ENCODE peak calls at places on chromosomes 11 and 22, in ten cellular contexts. X is heart right ventricle; C is foreskin fibroblast; S is CD8-positive, alpha-beta T cell; D is cardiac fibroblast; K is fibroblast of pulmonary artery; M is left ventricle myocardium inferior; H is fibroblast of lung; I is coronary artery; Z is body of pancreas. T is an unnamed sample.

GRCh38 chr22:33104192-33104591 is 46.0 kb upstream of the SYN3 start:
- DNase-seq in X (no peak), C (no peak), S (no peak), D (no peak), K (no peak), M (no peak), H (no peak), I (no peak), Z (no peak), T (no peak)

GRCh38 chr11:13210424-13210823 is 67.2 kb upstream of the BMAL1 start:
- DNase-seq in X (peak; percentile 55), C (peak; percentile 88), S (peak; percentile 26), D (peak; percentile 90), K (peak; percentile 90), M (peak; percentile 42), H (peak; percentile 86), I (no peak), Z (peak; percentile 80), T (no peak)

GRCh38 chr11:111378773-111379499 is at the start of gene POU2AF1:
- DNase-seq in X (no peak), C (peak; percentile 67), S (peak; percentile 57), D (peak; percentile 8), K (peak; percentile 6), M (peak; percentile 18), H (no peak), I (no peak), Z (no peak), T (no peak)

GRCh38 chr11:114058871-114059277 is 637 bp upstream of the ZBTB16 start:
- DNase-seq in X (no peak), C (peak; percentile 54), S (no peak), D (no peak), K (no peak), M (peak; percentile 54), H (no peak), I (no peak), Z (no peak), T (no peak)

GRCh38 chr11:113022267-113022666 is 61.0 kb downstream of the NCAM1 start:
- DNase-seq in X (no peak), C (peak; percentile 2), S (no peak), D (peak; percentile 5), K (peak; percentile 14), M (no peak), H (peak; percentile 10), I (no peak), Z (no peak), T (no peak)

GRCh38 chr11:2317354-2318050 is 15.7 kb downstream of the TSPAN32 start:
- DNase-seq in X (no peak), C (no peak), S (no peak), D (no peak), K (no peak), M (no peak), H (no peak), I (no peak), Z (peak; percentile 0), T (no peak)

GRCh38 chr11:69683764-69684333 is 8.7 kb upstream of the LTO1 start:
- DNase-seq in X (no peak), C (peak; percentile 40), S (no peak), D (no peak), K (peak; percentile 25), M (no peak), H (no peak), I (no peak), Z (peak; percentile 18), T (no peak)

GRCh38 chr11:131370901-131371790 is 731 bp downstream of the NTM start:
- DNase-seq in X (no peak), C (peak; percentile 2), S (no peak), D (no peak), K (no peak), M (no peak), H (no peak), I (no peak), Z (no peak), T (no peak)

GRCh38 chr11:36240746-36241295 is 48.4 kb downstream of the COMMD9 start:
- DNase-seq in X (no peak), C (no peak), S (no peak), D (no peak), K (no peak), M (no peak), H (no peak), I (no peak), Z (no peak), T (no peak)

GRCh38 chr11:117842131-117842941 is 17.8 kb upstream of the FXYD2 start:
- DNase-seq in X (no peak), C (no peak), S (peak; percentile 6), D (no peak), K (no peak), M (no peak), H (no peak), I (peak; percentile 72), Z (no peak), T (no peak)

GRCh38 chr22:35991168-35991567 is 37.5 kb downstream of the RBFOX2 start:
- DNase-seq in X (no peak), C (peak; percentile 44), S (no peak), D (peak; percentile 71), K (peak; percentile 56), M (no peak), H (peak; percentile 88), I (no peak), Z (no peak), T (no peak)

GRCh38 chr11:1878134-1879031 is 13.3 kb downstream of the PRR33 start:
- DNase-seq in X (peak; percentile 32), C (no peak), S (no peak), D (no peak), K (no peak), M (peak; percentile 64), H (no peak), I (peak; percentile 73), Z (peak; percentile 7), T (no peak)

GRCh38 chr11:5620606-5621521 is 3.9 kb upstream of the TRIM34 start:
- DNase-seq in X (no peak), C (peak; percentile 84), S (no peak), D (peak; percentile 87), K (peak; percentile 82), M (no peak), H (peak; percentile 89), I (no peak), Z (peak; percentile 34), T (no peak)

GRCh38 chr22:35150163-35151107 is 84.5 kb downstream of the ISX start:
- DNase-seq in X (peak; percentile 50), C (peak; percentile 49), S (peak; percentile 56), D (peak; percentile 57), K (peak; percentile 51), M (peak; percentile 52), H (peak; percentile 40), I (no peak), Z (peak; percentile 53), T (peak; percentile 12)

GRCh38 chr11:126793596-126793995 is 207.0 kb downstream of the KIRREL3 start:
- DNase-seq in X (no peak), C (no peak), S (no peak), D (peak; percentile 24), K (peak; percentile 43), M (no peak), H (no peak), I (no peak), Z (no peak), T (no peak)

GRCh38 chr11:126791991-126792390 is 208.6 kb downstream of the KIRREL3 start:
- DNase-seq in X (no peak), C (no peak), S (no peak), D (no peak), K (no peak), M (no peak), H (no peak), I (no peak), Z (no peak), T (no peak)

GRCh38 chr11:126791446-126791845 is 209.1 kb downstream of the KIRREL3 start:
- DNase-seq in X (no peak), C (no peak), S (no peak), D (no peak), K (no peak), M (no peak), H (no peak), I (no peak), Z (no peak), T (no peak)

GRCh38 chr11:126790550-126790981 is 210.0 kb downstream of the KIRREL3 start:
- DNase-seq in X (no peak), C (peak; percentile 79), S (no peak), D (peak; percentile 66), K (peak; percentile 87), M (no peak), H (peak; percentile 44), I (no peak), Z (no peak), T (peak; percentile 88)
- TF ChIP-seq CTCF in X (no peak), C (peak; percentile 50), S (no peak), D (no peak), K (no peak), M (no peak), H (peak; percentile 22), I (no peak), Z (no peak), T (peak; percentile 44)

GRCh38 chr11:127000291-127000968 is at the start of gene KIRREL3:
- DNase-seq in X (no peak), C (peak; percentile 59), S (no peak), D (no peak), K (no peak), M (no peak), H (peak; percentile 4), I (no peak), Z (no peak), T (no peak)
- H3K4me3 ChIP-seq in X (peak within 1 kb of the TSS; percentile 39), C (peak within 1 kb of the TSS; percentile 66), S (no peak within 1 kb of the TSS), D (peak within 1 kb of the TSS; percentile 26), K (peak within 1 kb of the TSS; percentile 51), M (peak within 1 kb of the TSS; percentile 55), H (peak within 1 kb of the TSS; percentile 84), I (peak within 1 kb of the TSS; percentile 65), Z (no peak within 1 kb of the TSS), T (peak within 1 kb of the TSS; percentile 66)

GRCh38 chr11:70796601-70797000 is 398.3 kb downstream of the CTTN start:
- DNase-seq in X (no peak), C (no peak), S (no peak), D (no peak), K (no peak), M (no peak), H (no peak), I (no peak), Z (no peak), T (no peak)
- TF ChIP-seq CTCF in X (no peak), C (no peak), S (no peak), D (no peak), K (no peak), M (no peak), H (no peak), I (no peak), Z (no peak), T (no peak)

GRCh38 chr22:44213489-44214043 is 32.8 kb downstream of the PARVG start:
- DNase-seq in X (no peak), C (no peak), S (no peak), D (no peak), K (no peak), M (no peak), H (no peak), I (no peak), Z (no peak), T (no peak)

GRCh38 chr22:44214764-44215163 is 34.0 kb downstream of the PARVG start:
- DNase-seq in X (no peak), C (no peak), S (no peak), D (no peak), K (no peak), M (no peak), H (no peak), I (no peak), Z (no peak), T (no peak)

GRCh38 chr22:44217346-44217745 is 36.6 kb downstream of the PARVG start:
- DNase-seq in X (no peak), C (no peak), S (no peak), D (no peak), K (no peak), M (no peak), H (no peak), I (no peak), Z (no peak), T (no peak)

GRCh38 chr22:44214187-44214586 is 33.5 kb downstream of the PARVG start:
- DNase-seq in X (no peak), C (no peak), S (no peak), D (no peak), K (no peak), M (no peak), H (no peak), I (no peak), Z (no peak), T (no peak)

GRCh38 chr22:44215287-44215686 is 34.6 kb downstream of the PARVG start:
- DNase-seq in X (no peak), C (no peak), S (no peak), D (no peak), K (no peak), M (no peak), H (no peak), I (no peak), Z (no peak), T (no peak)
- H3K4me3 ChIP-seq in X (no peak overlapping the region), C (no peak overlapping the region), S (no peak overlapping the region), D (no peak overlapping the region), K (no peak overlapping the region), M (no peak overlapping the region), H (no peak overlapping the region), I (no peak overlapping the region), Z (no peak overlapping the region), T (no peak overlapping the region)

T was measured in kidney epithelial cell.